ENCODE peak calls at places on chromosomes 16 and 17, in seven cellular contexts. Y, X, O, Q, J, L and E are unnamed samples.

GRCh38 chr16:3068486-3068885 is 3.0 kb downstream of the IL32 start:
- DNase-seq in Y (no peak), X (no peak), O (no peak), Q (no peak), J (no peak), L (no peak), E (no peak)

GRCh38 chr16:67658849-67659674 is 998 bp downstream of the ACD start:
- DNase-seq in Y (no peak), X (no peak), O (no peak), Q (no peak), J (no peak), L (no peak), E (no peak)

GRCh38 chr16:9798474-9798873 is 383.8 kb downstream of the GRIN2A start:
- DNase-seq in Y (no peak), X (no peak), O (no peak), Q (no peak), J (no peak), L (no peak), E (no peak)

GRCh38 chr17:54694287-54694887 is 206.3 kb upstream of the TOM1L1 start:
- DNase-seq in Y (no peak), X (no peak), O (no peak), Q (no peak), J (no peak), L (no peak), E (no peak)

GRCh38 chr16:8721693-8722348 is 47.4 kb downstream of the ABAT start:
- DNase-seq in Y (no peak), X (no peak), O (no peak), Q (no peak), J (no peak), L (no peak), E (no peak)

GRCh38 chr17:39197380-39198185 is at the start of gene CACNB1:
- DNase-seq in Y (peak; percentile 81), X (peak; percentile 91), O (peak; percentile 83), Q (peak; percentile 65), J (peak; percentile 79), L (peak; percentile 76), E (peak; percentile 65)

GRCh38 chr16:27225536-27226360 is 22.4 kb downstream of the KDM8 start:
- DNase-seq in Y (no peak), X (no peak), O (no peak), Q (no peak), J (no peak), L (no peak), E (no peak)

GRCh38 chr17:39601010-39601597 is 6.6 kb downstream of the NEUROD2 start:
- DNase-seq in Y (no peak), X (no peak), O (no peak), Q (no peak), J (no peak), L (no peak), E (no peak)

GRCh38 chr16:31371008-31371407 is 16.0 kb downstream of the ITGAX start:
- DNase-seq in Y (no peak), X (no peak), O (no peak), Q (no peak), J (no peak), L (no peak), E (no peak)

GRCh38 chr17:66190738-66191606 is 961 bp downstream of the CEP112 start:
- DNase-seq in Y (no peak), X (no peak), O (no peak), Q (no peak), J (no peak), L (no peak), E (no peak)

GRCh38 chr16:10770907-10771306 is 27.3 kb downstream of the NUBP1 start:
- DNase-seq in Y (no peak), X (no peak), O (no peak), Q (no peak), J (no peak), L (no peak), E (no peak)

GRCh38 chr17:67050066-67050465 is 5.7 kb downstream of the CACNG1 start:
- DNase-seq in Y (no peak), X (no peak), O (no peak), Q (no peak), J (no peak), L (no peak), E (no peak)

GRCh38 chr17:5901731-5902660 is 168.2 kb upstream of the WSCD1 start:
- DNase-seq in Y (no peak), X (peak; percentile 62), O (no peak), Q (no peak), J (no peak), L (no peak), E (no peak)

GRCh38 chr17:31405941-31406371 is 14.5 kb downstream of the RAB11FIP4 start:
- DNase-seq in Y (no peak), X (no peak), O (no peak), Q (no peak), J (no peak), L (no peak), E (no peak)

GRCh38 chr16:72493681-72494415 is 321.9 kb upstream of the PMFBP1 start:
- DNase-seq in Y (no peak), X (no peak), O (no peak), Q (no peak), J (no peak), L (no peak), E (no peak)

GRCh38 chr16:74099530-74099929 is 197.1 kb upstream of the PSMD7 start:
- DNase-seq in Y (no peak), X (no peak), O (no peak), Q (no peak), J (no peak), L (no peak), E (no peak)

GRCh38 chr17:79943354-79944241 is 92.1 kb downstream of the TBC1D16 start:
- DNase-seq in Y (no peak), X (peak; percentile 5), O (peak; percentile 21), Q (no peak), J (no peak), L (peak; percentile 22), E (no peak)

GRCh38 chr16:17511340-17511739 is 40.6 kb upstream of the XYLT1 start:
- DNase-seq in Y (no peak), X (no peak), O (no peak), Q (no peak), J (no peak), L (no peak), E (no peak)

GRCh38 chr16:90018297-90019200 is 707 bp downstream of the DBNDD1 start:
- DNase-seq in Y (no peak), X (peak; percentile 54), O (no peak), Q (no peak), J (no peak), L (no peak), E (no peak)

GRCh38 chr17:56595831-56596740 is 2.6 kb downstream of the NOG start:
- DNase-seq in Y (no peak), X (peak; percentile 69), O (no peak), Q (no peak), J (peak; percentile 70), L (no peak), E (no peak)

GRCh38 chr17:77365584-77366186 is 224.9 kb downstream of the SEC14L1 start:
- DNase-seq in Y (peak; percentile 66), X (no peak), O (peak; percentile 64), Q (no peak), J (peak; percentile 59), L (peak; percentile 90), E (peak; percentile 92)

GRCh38 chr16:11372073-11372923 is 27.0 kb downstream of the RMI2 start:
- DNase-seq in Y (no peak), X (no peak), O (peak; percentile 13), Q (no peak), J (no peak), L (no peak), E (no peak)

GRCh38 chr17:43540821-43541674 is 5.1 kb downstream of the ETV4 start:
- DNase-seq in Y (no peak), X (peak; percentile 30), O (no peak), Q (no peak), J (no peak), L (no peak), E (no peak)

GRCh38 chr17:33200116-33200515 is 93.0 kb downstream of the ASIC2 start:
- DNase-seq in Y (no peak), X (no peak), O (no peak), Q (no peak), J (no peak), L (no peak), E (no peak)
- TF ChIP-seq CTCF in Y (no peak), X (no peak), O (no peak), Q (no peak), J (no peak), L (no peak), E (no peak)

GRCh38 chr17:46774108-46774737 is 44.3 kb downstream of the WNT3 start:
- DNase-seq in Y (no peak), X (no peak), O (no peak), Q (no peak), J (no peak), L (no peak), E (no peak)
- TF ChIP-seq CTCF in Y (no peak), X (no peak), O (no peak), Q (no peak), J (no peak), L (no peak), E (no peak)

DNA sequence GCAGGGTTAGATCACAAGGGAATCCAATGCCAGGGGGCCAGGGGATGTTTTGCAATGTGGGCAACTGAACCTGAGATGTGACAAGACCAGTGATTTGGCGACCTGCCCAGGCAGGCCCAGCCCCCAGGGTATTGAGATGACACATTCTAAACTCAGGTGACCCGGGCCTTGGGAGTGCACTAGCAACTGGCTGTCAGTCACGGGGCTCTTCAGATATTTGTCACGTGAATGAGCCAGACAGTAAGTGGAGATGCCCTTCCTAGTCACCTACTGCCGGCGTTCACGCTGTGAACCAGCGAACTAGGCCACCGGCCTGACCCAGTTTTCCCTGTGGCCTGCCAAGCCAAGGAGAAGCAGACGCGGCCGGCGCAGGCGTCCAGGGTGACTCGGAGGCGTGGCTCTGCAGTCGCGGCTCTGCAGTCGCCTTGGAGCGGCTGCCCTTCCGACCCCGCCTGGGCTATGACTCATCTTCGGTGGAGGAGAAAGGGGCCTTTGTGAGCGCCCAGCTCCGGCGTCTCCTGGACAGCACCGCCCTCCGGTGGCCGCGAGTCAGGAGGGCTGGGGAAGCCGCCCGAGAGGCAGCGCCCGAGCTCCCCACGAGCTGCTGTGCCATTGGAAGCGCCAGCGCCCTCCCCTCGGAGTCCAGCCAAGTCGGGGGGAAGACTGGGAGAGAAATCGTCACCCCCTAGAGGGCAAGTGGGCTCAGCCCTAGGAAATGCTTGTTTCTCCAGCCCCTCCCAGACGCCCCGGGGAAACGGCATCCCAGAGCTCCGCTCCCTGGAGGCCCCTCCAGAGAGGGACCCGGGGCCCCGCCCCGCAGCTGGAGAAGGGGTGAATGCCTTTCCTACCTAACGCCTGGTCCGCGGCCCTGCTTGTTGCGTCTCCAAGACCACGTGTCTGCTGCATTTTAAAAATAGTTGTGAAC is 38.8 kb downstream of the WSB1 start:
- DNase-seq in Y (peak; percentile 99), X (peak; percentile 95), O (peak; percentile 99), Q (peak; percentile 96), J (peak; percentile 97), L (peak; percentile 99), E (peak; percentile 98)
- TF ChIP-seq CTCF in Y (peak; percentile 99), X (peak; percentile 62), O (peak; percentile 72), Q (peak; percentile 99), J (peak; percentile 86), L (peak; percentile 97), E (peak; percentile 92)

DNA sequence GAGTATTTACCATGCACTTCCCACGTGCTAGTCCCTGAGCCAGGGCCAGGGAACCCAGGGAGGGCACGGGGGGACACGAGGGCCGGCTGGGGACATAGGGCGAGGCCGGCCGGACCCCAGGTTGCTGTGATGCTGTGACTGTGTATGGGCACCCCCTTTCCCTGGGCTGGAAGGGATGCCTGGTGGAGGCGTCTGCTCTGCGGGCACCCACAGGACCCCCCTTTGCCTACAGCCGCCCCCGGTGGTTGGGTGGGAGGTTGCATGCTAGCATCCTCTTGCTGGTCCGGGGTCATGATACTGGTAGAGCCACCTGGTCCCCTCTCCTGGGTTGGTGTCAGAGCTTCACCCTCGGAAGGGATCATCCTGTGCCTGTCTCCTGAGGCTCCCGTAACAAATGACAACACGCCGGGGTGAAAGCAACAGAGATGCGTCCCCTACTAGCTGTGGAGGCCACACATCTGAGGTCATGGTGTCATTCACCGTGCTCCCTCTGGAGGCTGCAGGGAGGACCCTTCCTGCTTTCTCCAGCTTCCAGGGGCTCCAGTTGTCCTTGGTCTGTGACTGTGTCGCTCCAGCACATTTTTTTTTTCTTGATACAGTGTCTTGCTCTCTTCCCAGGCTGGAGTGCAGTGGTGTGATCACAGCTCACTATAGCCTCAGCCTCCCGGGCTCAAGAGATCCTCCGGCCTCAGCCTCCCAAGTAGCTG is 3.1 kb upstream of the CIAO3 start:
- DNase-seq in Y (no peak), X (no peak), O (no peak), Q (no peak), J (peak; percentile 40), L (no peak), E (no peak)
- TF ChIP-seq CTCF in Y (no peak), X (no peak), O (no peak), Q (no peak), J (no peak), L (no peak), E (no peak)